ENCODE peak calls at places on chromosomes 12 and 14, in seven cellular contexts. Z is HCT116, O is K562, I is H1, K is SK-N-SH, V is HepG2, H is GM12878. C is an unnamed sample.

GRCh38 chr14:76761198-76761848 is at the start of gene VASH1:
- DNase-seq in I (peak), K (peak), O (peak), V (no peak), H (no peak), Z (peak), C (peak)

GRCh38 chr14:105838591-105839424 is 312.4 kb downstream of the TMEM121 start:
- DNase-seq in I (no peak), V (no peak), O (no peak), Z (no peak), H (no peak), K (no peak), C (no peak)

GRCh38 chr12:30457621-30458289 is 237.9 kb downstream of the IPO8 start:
- DNase-seq in V (peak), O (peak), Z (peak), I (no peak), H (no peak), K (peak), C (peak)

GRCh38 chr12:109560867-109561710 is 12.2 kb downstream of the MMAB start:
- DNase-seq in H (no peak), V (no peak), O (no peak), I (no peak), Z (no peak), K (no peak), C (no peak)

GRCh38 chr12:75783093-75783877 is 248.3 kb downstream of the PHLDA1 start:
- DNase-seq in Z (no peak), H (no peak), K (no peak), V (no peak), I (no peak), O (no peak), C (no peak)

GRCh38 chr12:108832730-108833354 is 24.5 kb downstream of the SSH1 start:
- DNase-seq in V (no peak), O (no peak), H (no peak), Z (no peak), K (no peak), I (no peak), C (peak)

GRCh38 chr12:47774664-47775063 is 1.6 kb downstream of the SLC48A1 start:
- DNase-seq in V (no peak), H (no peak), K (no peak), I (no peak), O (no peak), Z (no peak), C (no peak)

GRCh38 chr12:96828169-96828789 is 78.8 kb upstream of the NEDD1 start:
- DNase-seq in V (no peak), O (no peak), K (no peak), I (no peak), H (no peak), Z (no peak), C (peak)

GRCh38 chr12:27095346-27095745 is 13.0 kb upstream of the C12orf71 start:
- DNase-seq in H (no peak), K (no peak), I (no peak), Z (no peak), V (no peak), O (no peak), C (no peak)

GRCh38 chr14:24426912-24427536 is 2.4 kb downstream of the CBLN3 start:
- DNase-seq in H (no peak), O (no peak), Z (no peak), V (peak), I (no peak), K (no peak), C (no peak)

GRCh38 chr12:52026267-52026666 is 19.5 kb downstream of the TAMALIN start:
- DNase-seq in I (no peak), Z (no peak), K (no peak), H (no peak), O (no peak), V (no peak), C (no peak)

GRCh38 chr12:52027085-52027843 is 20.5 kb downstream of the TAMALIN start:
- DNase-seq in V (no peak), H (no peak), Z (no peak), K (no peak), I (no peak), O (no peak), C (no peak)

GRCh38 chr12:52023182-52023975 is 16.6 kb downstream of the TAMALIN start:
- DNase-seq in H (no peak), O (peak), K (peak), V (peak), Z (peak), I (peak), C (peak)

GRCh38 chr12:52023976-52024688 is 17.4 kb downstream of the TAMALIN start:
- DNase-seq in H (no peak), V (no peak), O (no peak), I (no peak), K (no peak), Z (no peak), C (no peak)

GRCh38 chr12:52025301-52026172 is 18.8 kb downstream of the TAMALIN start:
- DNase-seq in I (peak), O (peak), H (peak), K (peak), Z (peak), V (peak), C (peak)
- TF ChIP-seq JUND in I (no peak), O (no peak), H (no peak), K (no peak), Z (no peak), V (no peak), C (no peak)

DNA sequence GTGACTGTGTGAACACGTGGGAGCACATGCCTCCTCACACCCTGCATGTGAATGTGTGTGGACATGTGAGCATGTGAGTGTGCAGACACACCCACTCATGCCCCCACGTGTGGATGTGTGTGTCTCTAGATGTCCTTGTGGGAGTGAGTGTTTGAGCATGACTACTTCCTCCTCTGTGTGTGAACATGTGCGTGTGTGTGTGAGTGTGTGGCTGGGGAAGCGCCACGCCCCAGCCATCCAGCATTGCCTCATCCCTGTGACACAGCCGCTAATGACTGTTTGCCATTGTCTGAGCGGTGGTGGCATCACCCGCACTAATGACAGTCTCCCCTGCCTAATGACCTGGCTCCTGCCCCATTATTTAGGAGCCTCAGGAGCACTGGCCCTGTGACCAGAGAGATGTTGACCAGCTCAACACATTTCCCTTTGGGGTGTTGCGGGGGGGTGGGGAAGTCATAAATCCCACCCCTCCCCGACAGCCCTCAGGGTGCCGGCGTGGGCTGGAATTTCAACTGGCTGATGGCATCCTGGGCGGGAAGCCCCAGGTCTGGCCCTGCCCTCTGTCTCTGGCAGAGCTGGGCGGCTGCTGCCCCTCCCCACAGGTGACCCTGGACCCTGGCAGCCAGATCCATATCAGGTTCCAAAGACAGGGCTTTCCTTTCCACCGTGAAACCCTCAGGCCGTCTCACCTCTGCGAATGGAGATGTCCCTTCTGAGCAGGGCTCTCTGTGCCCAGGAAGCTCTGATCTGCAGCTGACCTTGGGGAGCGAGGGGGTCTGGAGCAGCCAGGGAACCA is 11.5 kb upstream of the KRT80 start:
- DNase-seq in Z (peak), V (peak), I (no peak), O (no peak), K (peak), H (no peak), C (no peak)
- TF ChIP-seq JUND in Z (no peak), V (no peak), I (no peak), O (no peak), K (no peak), H (no peak), C (no peak)

DNA sequence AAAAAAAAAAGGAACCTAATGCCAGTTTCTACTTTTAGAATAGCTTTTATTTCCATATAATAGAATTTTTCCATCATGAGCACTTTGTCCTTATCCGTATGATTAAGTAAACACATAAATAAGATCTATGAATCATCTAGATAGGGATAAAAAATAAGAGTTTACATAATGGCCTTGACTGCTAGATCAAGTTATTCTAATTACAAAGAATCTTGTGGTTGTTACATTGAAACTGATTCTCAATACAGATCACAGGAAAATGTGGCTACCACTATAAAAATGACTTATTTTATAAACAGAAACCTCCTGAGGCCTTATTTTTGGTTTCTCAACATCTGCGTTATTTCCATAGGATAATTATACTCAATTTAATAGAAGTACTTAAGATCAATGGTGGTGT is 34.4 kb upstream of the NDUFA12 start:
- DNase-seq in I (no peak), K (no peak), V (no peak), Z (no peak), O (no peak), H (no peak), C (no peak)
- TF ChIP-seq JUND in I (no peak), K (no peak), V (no peak), Z (no peak), O (no peak), H (no peak), C (no peak)

GRCh38 chr14:63174760-63175191 is 29.5 kb upstream of the RHOJ start:
- DNase-seq in I (no peak), Z (peak), O (peak), K (peak), V (peak), H (no peak), C (peak)
- TF ChIP-seq JUND in I (no peak), Z (no peak), O (no peak), K (peak), V (no peak), H (no peak), C (no peak)

GRCh38 chr12:65585648-65586420 is 238.4 kb upstream of the HMGA2 start:
- DNase-seq in K (no peak), H (no peak), V (no peak), I (no peak), O (no peak), Z (no peak), C (no peak)
- TF ChIP-seq JUND in K (no peak), H (no peak), V (no peak), I (no peak), O (no peak), Z (no peak), C (no peak)

GRCh38 chr12:2098852-2099251 is 46.1 kb downstream of the CACNA1C start:
- DNase-seq in Z (no peak), V (no peak), I (no peak), O (no peak), H (no peak), K (no peak), C (no peak)
- TF ChIP-seq JUND in Z (no peak), V (no peak), I (no peak), O (no peak), H (no peak), K (no peak), C (no peak)

GRCh38 chr12:50699940-50700339 is 64.0 kb upstream of the ATF1 start:
- DNase-seq in K (no peak), O (no peak), V (no peak), Z (no peak), H (no peak), I (no peak), C (no peak)
- TF ChIP-seq JUND in K (no peak), O (no peak), V (no peak), Z (no peak), H (no peak), I (no peak), C (no peak)

GRCh38 chr12:85626031-85626781 is 210.0 kb downstream of the RASSF9 start:
- DNase-seq in V (no peak), Z (peak), H (no peak), I (no peak), O (no peak), K (no peak), C (no peak)
- TF ChIP-seq JUND in V (no peak), Z (peak), H (no peak), I (no peak), O (no peak), K (peak), C (no peak)

DNA sequence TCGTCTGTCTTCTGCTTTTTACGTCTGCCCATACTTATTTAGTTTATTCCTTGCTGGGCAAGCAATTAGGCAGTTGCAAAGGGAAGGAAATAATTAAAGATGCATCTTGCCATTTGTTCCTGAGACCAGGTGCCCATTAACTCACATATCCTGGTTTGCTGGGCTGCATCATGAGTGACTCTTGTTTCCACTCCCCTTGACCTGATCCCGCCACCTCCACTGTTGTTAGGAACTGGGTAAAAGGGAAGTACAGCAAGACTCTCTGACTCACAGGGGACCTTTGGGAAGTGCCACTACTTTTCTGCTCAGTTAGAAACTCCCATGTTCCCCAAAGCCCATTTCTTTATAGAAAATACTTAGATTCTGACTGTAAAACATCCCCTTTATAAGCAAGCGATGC is 186.1 kb upstream of the BCL2L14 start:
- DNase-seq in K (no peak), V (peak), O (no peak), Z (no peak), H (no peak), I (no peak), C (no peak)
- TF ChIP-seq JUND in K (no peak), V (no peak), O (no peak), Z (no peak), H (no peak), I (no peak), C (no peak)

GRCh38 chr12:28222081-28222700 is 31.9 kb downstream of the CCDC91 start:
- DNase-seq in O (no peak), K (no peak), Z (no peak), I (no peak), H (no peak), V (no peak), C (no peak)
- TF ChIP-seq JUND in O (no peak), K (no peak), Z (no peak), I (no peak), H (no peak), V (no peak), C (no peak)

C was measured in T47D.